ENCODE peak calls at places on chromosomes 1 and 21, in five cellular contexts. V, R, Y, C and J are unnamed samples. For H3K9me3, the result is how much of the 10 kb centered on the place peaks cover.

GRCh38 chr1:14259191-14259757 is 339.2 kb upstream of the KAZN start:
- DNase-seq in R (no peak), V (no peak), Y (no peak), C (no peak), J (no peak)

GRCh38 chr1:3558036-3558726 is 53.1 kb downstream of the MEGF6 start:
- DNase-seq in V (no peak), C (no peak), Y (no peak), R (no peak), J (no peak)

GRCh38 chr1:243917863-243918565 is 68.0 kb upstream of the AKT3 start:
- DNase-seq in Y (no peak), V (no peak), R (no peak), C (no peak), J (peak)

GRCh38 chr1:182197555-182197954 is 136.0 kb upstream of the ZNF648 start:
- DNase-seq in C (no peak), Y (no peak), V (no peak), R (no peak), J (no peak)

GRCh38 chr1:160103658-160104519 is 5.5 kb upstream of the IGSF8 start:
- DNase-seq in C (peak), Y (no peak), V (no peak), R (no peak), J (no peak)

GRCh38 chr21:42315296-42315891 is at the start of gene TFF3:
- DNase-seq in V (no peak), C (no peak), Y (no peak), R (no peak), J (peak)

GRCh38 chr1:18581420-18581880 is 49.2 kb upstream of the PAX7 start:
- DNase-seq in V (peak), R (peak), C (no peak), Y (no peak), J (no peak)

GRCh38 chr1:39779137-39779536 is 8.0 kb upstream of the OXCT2 start:
- DNase-seq in R (no peak), C (peak), V (no peak), Y (no peak), J (no peak)

GRCh38 chr1:175749075-175749474 is 5.7 kb upstream of the TNR start:
- DNase-seq in Y (no peak), R (peak), C (no peak), V (no peak), J (no peak)

DNA sequence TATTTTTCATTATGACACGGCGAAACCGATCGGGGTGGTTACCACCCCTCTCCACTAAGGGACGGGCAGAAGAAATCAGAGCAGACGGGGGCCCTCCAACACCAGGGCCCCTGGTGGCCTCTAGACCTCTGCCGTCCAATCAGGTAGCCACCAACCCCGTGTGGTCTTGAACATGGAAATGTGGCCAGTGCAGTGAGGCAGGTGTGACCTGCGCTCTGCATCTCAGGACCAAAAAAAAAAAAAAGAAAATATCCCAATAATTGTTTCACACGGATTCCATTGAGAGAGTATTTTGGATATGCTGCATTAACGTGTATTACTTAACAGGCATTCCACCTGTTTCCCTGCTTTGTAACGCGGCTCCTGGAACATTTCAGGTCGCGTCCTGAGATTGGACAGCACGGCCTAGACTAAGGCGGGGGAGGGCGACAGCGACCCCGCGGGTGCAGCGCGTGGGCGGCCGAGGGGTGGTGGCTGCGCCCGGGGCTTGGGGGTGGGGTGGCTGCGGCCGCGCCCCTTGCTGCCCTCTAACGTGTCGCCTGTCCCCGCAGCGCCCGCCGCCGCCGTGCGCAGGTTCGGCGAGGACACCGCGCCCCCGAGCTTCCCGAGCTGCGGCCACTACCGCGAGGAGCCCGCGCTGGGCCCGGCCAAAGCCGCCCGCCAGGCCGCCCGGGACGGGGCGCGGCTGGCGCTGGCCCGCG is 48.3 kb downstream of the SIM2 start:
- DNase-seq in C (no peak), R (peak), Y (no peak), V (peak), J (no peak)
- H3K4me3 ChIP-seq in C (no peak), R (peak), Y (no peak), V (peak), J (peak)

DNA sequence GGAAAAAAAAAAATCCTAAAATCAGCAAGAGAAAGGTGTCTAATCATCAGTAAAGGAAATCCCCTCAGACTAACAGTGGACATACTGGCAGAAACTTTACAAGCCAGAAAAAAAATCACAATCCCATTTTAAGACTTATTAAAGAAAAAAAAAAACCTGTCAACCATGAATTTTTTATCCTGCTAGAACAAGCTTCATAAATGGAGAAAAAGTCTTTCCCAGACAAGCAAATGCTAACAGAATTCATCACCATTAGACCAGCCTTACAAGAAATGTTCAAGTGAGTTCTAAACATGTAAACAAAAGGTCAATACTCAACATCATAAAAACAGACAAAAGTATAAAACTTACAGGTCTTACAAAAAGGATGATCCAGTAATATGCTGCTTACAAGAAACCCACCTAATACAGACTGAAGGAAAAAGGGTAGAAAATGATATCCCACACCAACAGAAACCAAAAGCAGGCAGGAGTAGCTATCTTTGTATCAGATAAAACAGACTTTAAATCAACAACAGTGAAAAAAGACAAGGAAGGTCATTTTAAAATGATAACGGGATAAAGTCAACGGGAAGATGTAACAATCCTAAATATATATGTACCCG is 129.6 kb downstream of the EVI5 start:
- DNase-seq in Y (no peak), V (no peak), C (no peak), R (no peak), J (no peak)
- H3K9me3 ChIP-seq in Y (under half), V (under half), C (under half), R (under half), J (under half)

GRCh38 chr1:109485001-109485400 is 1.3 kb downstream of the ATXN7L2 start:
- DNase-seq in R (no peak), V (no peak), Y (no peak), C (no peak), J (no peak)
- H3K4me3 ChIP-seq in R (peak), V (peak), Y (peak), C (peak), J (peak)

GRCh38 chr21:9739240-9739639 is 782.1 kb upstream of the TPTE start:
- DNase-seq in C (no peak), V (no peak), R (no peak), Y (no peak), J (no peak)
- H3K9me3 ChIP-seq in C (under half), V (under half), R (under half), Y (half or more), J (under half)

DNA sequence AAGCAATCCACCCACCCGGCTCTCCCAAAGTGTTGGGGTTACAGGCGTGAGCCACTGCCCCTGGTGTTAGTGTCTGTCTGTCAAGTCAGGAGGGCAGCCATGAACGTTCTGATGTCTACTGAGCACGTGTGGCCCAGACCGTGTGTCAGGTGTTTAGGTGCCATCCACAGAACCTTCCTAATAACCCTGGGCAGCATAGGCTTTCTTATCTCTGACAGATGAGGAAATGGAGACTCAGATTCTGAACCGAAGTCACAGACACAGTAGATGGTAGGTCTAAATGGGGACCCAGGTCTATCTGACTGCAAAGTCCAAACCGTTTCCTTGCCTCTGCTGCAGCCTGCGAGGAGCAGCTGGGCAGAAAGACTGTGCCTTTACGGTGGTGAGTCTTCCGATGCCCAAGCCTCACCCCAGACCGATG is 622 bp upstream of the IL6R start:
- DNase-seq in C (no peak), R (no peak), Y (no peak), V (no peak), J (no peak)
- H3K4me3 ChIP-seq in C (peak), R (no peak), Y (peak), V (peak), J (peak)

GRCh38 chr1:231480008-231480407 is 48.5 kb upstream of the TSNAX start:
- DNase-seq in Y (no peak), C (no peak), R (no peak), V (no peak), J (no peak)
- H3K9me3 ChIP-seq in Y (under half), C (under half), R (under half), V (under half), J (under half)

GRCh38 chr1:203183828-203184227 is 2.7 kb downstream of the CHI3L1 start:
- DNase-seq in C (no peak), Y (no peak), R (no peak), V (no peak), J (no peak)
- H3K4me3 ChIP-seq in C (no peak), Y (no peak), R (no peak), V (no peak), J (no peak)